ENCODE peak calls at places on chromosomes 5 and 9, in seven cellular contexts. One of them, this sample, is unnamed.

GRCh38 chr5:147391781-147392180 is 118.1 kb downstream of the DPYSL3 start:
- DNase-seq in nephron progenitor cell: peak
- DNase-seq in RWPE1: peak
- DNase-seq in stimulated activated CD4-positive, alpha-beta T cell treated with anti-CD3 and anti-CD28 coated beads, Interleukin-1b, Interleukin-23, amount 100 ng/mL, for 24 hours: no peak
- DNase-seq in sigmoid colon: peak
- DNase-seq in endothelial cell: peak
- DNase-seq in neural crest cell: peak
- DNase-seq in this sample: no peak

GRCh38 chr5:119386945-119387344 is 31.1 kb downstream of the TNFAIP8 start:
- DNase-seq in nephron progenitor cell: no peak
- DNase-seq in RWPE1: no peak
- DNase-seq in stimulated activated CD4-positive, alpha-beta T cell treated with anti-CD3 and anti-CD28 coated beads, Interleukin-1b, Interleukin-23, amount 100 ng/mL, for 24 hours: no peak
- DNase-seq in sigmoid colon: no peak
- DNase-seq in endothelial cell: no peak
- DNase-seq in neural crest cell: no peak
- DNase-seq in this sample: no peak

GRCh38 chr9:105355810-105356209 is 92.0 kb upstream of the FSD1L start:
- DNase-seq in nephron progenitor cell: no peak
- DNase-seq in RWPE1: peak
- DNase-seq in stimulated activated CD4-positive, alpha-beta T cell treated with anti-CD3 and anti-CD28 coated beads, Interleukin-1b, Interleukin-23, amount 100 ng/mL, for 24 hours: no peak
- DNase-seq in sigmoid colon: no peak
- DNase-seq in endothelial cell: no peak
- DNase-seq in neural crest cell: no peak
- DNase-seq in this sample: no peak

GRCh38 chr5:1167728-1168709 is 33.4 kb upstream of the SLC6A19 start:
- DNase-seq in nephron progenitor cell: peak
- DNase-seq in RWPE1: peak
- DNase-seq in stimulated activated CD4-positive, alpha-beta T cell treated with anti-CD3 and anti-CD28 coated beads, Interleukin-1b, Interleukin-23, amount 100 ng/mL, for 24 hours: peak
- DNase-seq in sigmoid colon: peak
- DNase-seq in endothelial cell: peak
- DNase-seq in neural crest cell: peak
- DNase-seq in this sample: peak

GRCh38 chr9:121599186-121599871 is 52.1 kb upstream of the DAB2IP start:
- DNase-seq in nephron progenitor cell: peak
- DNase-seq in RWPE1: peak
- DNase-seq in stimulated activated CD4-positive, alpha-beta T cell treated with anti-CD3 and anti-CD28 coated beads, Interleukin-1b, Interleukin-23, amount 100 ng/mL, for 24 hours: no peak
- DNase-seq in sigmoid colon: peak
- DNase-seq in endothelial cell: peak
- DNase-seq in neural crest cell: peak
- DNase-seq in this sample: no peak

GRCh38 chr5:111232311-111233049 is 8.3 kb downstream of the CAMK4 start:
- DNase-seq in nephron progenitor cell: no peak
- DNase-seq in RWPE1: no peak
- DNase-seq in stimulated activated CD4-positive, alpha-beta T cell treated with anti-CD3 and anti-CD28 coated beads, Interleukin-1b, Interleukin-23, amount 100 ng/mL, for 24 hours: no peak
- DNase-seq in sigmoid colon: no peak
- DNase-seq in endothelial cell: no peak
- DNase-seq in neural crest cell: no peak
- DNase-seq in this sample: peak

GRCh38 chr5:169003721-169004481 is 297.0 kb downstream of the SLIT3 start:
- DNase-seq in nephron progenitor cell: peak
- DNase-seq in RWPE1: no peak
- DNase-seq in stimulated activated CD4-positive, alpha-beta T cell treated with anti-CD3 and anti-CD28 coated beads, Interleukin-1b, Interleukin-23, amount 100 ng/mL, for 24 hours: no peak
- DNase-seq in sigmoid colon: no peak
- DNase-seq in endothelial cell: peak
- DNase-seq in neural crest cell: no peak
- DNase-seq in this sample: no peak

GRCh38 chr5:69512740-69513260 is 20.2 kb downstream of the OCLN start:
- DNase-seq in nephron progenitor cell: no peak
- DNase-seq in RWPE1: peak
- DNase-seq in stimulated activated CD4-positive, alpha-beta T cell treated with anti-CD3 and anti-CD28 coated beads, Interleukin-1b, Interleukin-23, amount 100 ng/mL, for 24 hours: no peak
- DNase-seq in sigmoid colon: no peak
- DNase-seq in endothelial cell: no peak
- DNase-seq in neural crest cell: no peak
- DNase-seq in this sample: no peak

GRCh38 chr5:151225475-151225874 is 1.6 kb upstream of the CCDC69 start:
- DNase-seq in nephron progenitor cell: no peak
- DNase-seq in RWPE1: no peak
- DNase-seq in stimulated activated CD4-positive, alpha-beta T cell treated with anti-CD3 and anti-CD28 coated beads, Interleukin-1b, Interleukin-23, amount 100 ng/mL, for 24 hours: no peak
- DNase-seq in sigmoid colon: peak
- DNase-seq in endothelial cell: no peak
- DNase-seq in neural crest cell: no peak
- DNase-seq in this sample: no peak

GRCh38 chr5:54703091-54703490 is 185.5 kb downstream of the SNX18 start:
- DNase-seq in nephron progenitor cell: no peak
- DNase-seq in RWPE1: no peak
- DNase-seq in stimulated activated CD4-positive, alpha-beta T cell treated with anti-CD3 and anti-CD28 coated beads, Interleukin-1b, Interleukin-23, amount 100 ng/mL, for 24 hours: no peak
- DNase-seq in sigmoid colon: peak
- DNase-seq in endothelial cell: no peak
- DNase-seq in neural crest cell: no peak
- DNase-seq in this sample: no peak